ENCODE peak calls at places on chromosomes 11 and 22, in eight cellular contexts. O, B, H, K, J, V, L and G are unnamed samples.

GRCh38 chr11:111982532-111983186 is 42.5 kb upstream of the DLAT start:
- DNase-seq in O (no peak), K (no peak), J (no peak), V (no peak), H (no peak), L (no peak), B (no peak), G (no peak)

GRCh38 chr11:9689721-9690120 is 25.8 kb downstream of the SWAP70 start:
- DNase-seq in L (no peak), O (peak; percentile 19), B (peak; percentile 43), J (no peak), K (peak; percentile 47), H (no peak), V (no peak), G (no peak)

GRCh38 chr11:13193613-13194012 is 84.0 kb upstream of the BMAL1 start:
- DNase-seq in K (no peak), O (no peak), B (no peak), V (no peak), J (no peak), H (no peak), L (no peak), G (no peak)

GRCh38 chr11:61609000-61609969 is 28.4 kb upstream of the SYT7 start:
- DNase-seq in L (no peak), H (no peak), J (no peak), V (no peak), O (no peak), K (no peak), B (no peak), G (no peak)

GRCh38 chr11:57555393-57555792 is 12.1 kb downstream of the UBE2L6 start:
- DNase-seq in V (no peak), B (no peak), J (no peak), L (no peak), H (no peak), O (no peak), K (no peak), G (no peak)

GRCh38 chr11:35182317-35182939 is 43.5 kb downstream of the CD44 start:
- DNase-seq in O (no peak), J (no peak), H (no peak), L (no peak), V (no peak), B (no peak), K (no peak), G (no peak)

GRCh38 chr11:110471315-110471714 is 41.6 kb downstream of the FDX1 start:
- DNase-seq in O (peak; percentile 50), B (peak; percentile 83), J (peak; percentile 30), L (no peak), K (peak; percentile 60), V (no peak), H (no peak), G (no peak)

GRCh38 chr11:120612363-120613263 is 101.1 kb downstream of the GRIK4 start:
- DNase-seq in H (no peak), J (peak; percentile 31), V (no peak), B (peak; percentile 5), K (peak; percentile 45), L (no peak), O (peak; percentile 6), G (no peak)

GRCh38 chr22:27597703-27598444 is 203.7 kb downstream of the MN1 start:
- DNase-seq in B (peak; percentile 45), O (peak; percentile 57), K (no peak), J (peak; percentile 43), L (peak; percentile 29), V (no peak), H (no peak), G (no peak)

GRCh38 chr11:114166897-114167323 is 107.4 kb downstream of the ZBTB16 start:
- DNase-seq in L (peak; percentile 57), O (peak; percentile 91), B (peak; percentile 95), H (no peak), J (peak; percentile 81), K (peak; percentile 84), V (no peak), G (peak; percentile 14)